ENCODE peak calls at places on chromosomes 7 and 10, in four cellular contexts. One of them, this sample, is unnamed.

GRCh38 chr10:93393231-93393630 is 88.9 kb downstream of the MYOF start:
- DNase-seq in kidney tubule cell: no peak
- DNase-seq in left cardiac atrium: no peak
- DNase-seq in right cardiac atrium: no peak
- DNase-seq in this sample: no peak

GRCh38 chr10:44857363-44858016 is 53.6 kb upstream of the TMEM72 start:
- DNase-seq in kidney tubule cell: peak; percentile 68
- DNase-seq in left cardiac atrium: peak; percentile 70
- DNase-seq in right cardiac atrium: peak; percentile 88
- DNase-seq in this sample: peak; percentile 76

GRCh38 chr7:91103365-91103764 is 160.9 kb upstream of the FZD1 start:
- DNase-seq in kidney tubule cell: no peak
- DNase-seq in left cardiac atrium: no peak
- DNase-seq in right cardiac atrium: no peak
- DNase-seq in this sample: no peak

GRCh38 chr7:151172273-151173141 is 5.0 kb upstream of the GBX1 start:
- DNase-seq in kidney tubule cell: peak; percentile 66
- DNase-seq in left cardiac atrium: peak; percentile 80
- DNase-seq in right cardiac atrium: peak; percentile 92
- DNase-seq in this sample: peak; percentile 75

GRCh38 chr7:100119701-100120517 is 475 bp downstream of the CNPY4 start:
- DNase-seq in kidney tubule cell: peak; percentile 51
- DNase-seq in left cardiac atrium: peak; percentile 61
- DNase-seq in right cardiac atrium: peak; percentile 87
- DNase-seq in this sample: peak; percentile 60

GRCh38 chr7:72435366-72435765 is 23.2 kb upstream of the CALN1 start:
- DNase-seq in kidney tubule cell: no peak
- DNase-seq in left cardiac atrium: no peak
- DNase-seq in right cardiac atrium: peak; percentile 66
- DNase-seq in this sample: peak; percentile 46

GRCh38 chr7:17440831-17441230 is 142.4 kb downstream of the AHR start:
- DNase-seq in kidney tubule cell: no peak
- DNase-seq in left cardiac atrium: no peak
- DNase-seq in right cardiac atrium: no peak
- DNase-seq in this sample: no peak

GRCh38 chr7:155741805-155742204 is 70.5 kb downstream of the SHH start:
- DNase-seq in kidney tubule cell: no peak
- DNase-seq in left cardiac atrium: no peak
- DNase-seq in right cardiac atrium: peak; percentile 67
- DNase-seq in this sample: no peak

GRCh38 chr10:92729886-92730285 is 40.1 kb downstream of the HHEX start:
- DNase-seq in kidney tubule cell: no peak
- DNase-seq in left cardiac atrium: no peak
- DNase-seq in right cardiac atrium: no peak
- DNase-seq in this sample: no peak

GRCh38 chr10:20029523-20029922 is 213.3 kb downstream of the PLXDC2 start:
- DNase-seq in kidney tubule cell: no peak
- DNase-seq in left cardiac atrium: no peak
- DNase-seq in right cardiac atrium: no peak
- DNase-seq in this sample: no peak

GRCh38 chr7:106405697-106406141 is 120.9 kb upstream of the NAMPT start:
- DNase-seq in kidney tubule cell: no peak
- DNase-seq in left cardiac atrium: no peak
- DNase-seq in right cardiac atrium: no peak
- DNase-seq in this sample: no peak

GRCh38 chr7:21671859-21672258 is 129.0 kb downstream of the DNAH11 start:
- DNase-seq in kidney tubule cell: no peak
- DNase-seq in left cardiac atrium: no peak
- DNase-seq in right cardiac atrium: no peak
- DNase-seq in this sample: no peak

GRCh38 chr7:152399344-152399743 is 36.5 kb downstream of the KMT2C start:
- DNase-seq in kidney tubule cell: no peak
- DNase-seq in left cardiac atrium: no peak
- DNase-seq in right cardiac atrium: no peak
- DNase-seq in this sample: no peak

GRCh38 chr10:5291501-5292195 is 73.1 kb upstream of the UCN3 start:
- DNase-seq in kidney tubule cell: peak; percentile 69
- DNase-seq in left cardiac atrium: peak; percentile 66
- DNase-seq in right cardiac atrium: peak; percentile 67
- DNase-seq in this sample: peak; percentile 52

GRCh38 chr10:117412469-117413005 is 37.3 kb upstream of the PDZD8 start:
- DNase-seq in kidney tubule cell: peak; percentile 23
- DNase-seq in left cardiac atrium: no peak
- DNase-seq in right cardiac atrium: no peak
- DNase-seq in this sample: no peak

GRCh38 chr10:121240011-121240410 is 358.2 kb downstream of the FGFR2 start:
- DNase-seq in kidney tubule cell: peak; percentile 28
- DNase-seq in left cardiac atrium: no peak
- DNase-seq in right cardiac atrium: no peak
- DNase-seq in this sample: no peak

GRCh38 chr7:13851756-13852155 is 137.7 kb downstream of the ETV1 start:
- DNase-seq in kidney tubule cell: peak; percentile 42
- DNase-seq in left cardiac atrium: no peak
- DNase-seq in right cardiac atrium: no peak
- DNase-seq in this sample: no peak

GRCh38 chr7:44068054-44068453 is 2.7 kb upstream of the PGAM2 start:
- DNase-seq in kidney tubule cell: no peak
- DNase-seq in left cardiac atrium: peak; percentile 22
- DNase-seq in right cardiac atrium: peak; percentile 54
- DNase-seq in this sample: no peak

GRCh38 chr10:74164641-74165529 is 13.9 kb downstream of the ADK start:
- DNase-seq in kidney tubule cell: no peak
- DNase-seq in left cardiac atrium: no peak
- DNase-seq in right cardiac atrium: no peak
- DNase-seq in this sample: no peak

GRCh38 chr7:123783820-123784219 is 35.0 kb upstream of the WASL start:
- DNase-seq in kidney tubule cell: no peak
- DNase-seq in left cardiac atrium: no peak
- DNase-seq in right cardiac atrium: no peak
- DNase-seq in this sample: no peak

GRCh38 chr10:89518876-89519842 is 16.2 kb downstream of the SLC16A12 start:
- DNase-seq in kidney tubule cell: no peak
- DNase-seq in left cardiac atrium: peak; percentile 40
- DNase-seq in right cardiac atrium: no peak
- DNase-seq in this sample: peak; percentile 38

GRCh38 chr7:85621286-85621685 is 434.4 kb upstream of the SEMA3D start:
- DNase-seq in kidney tubule cell: no peak
- DNase-seq in left cardiac atrium: no peak
- DNase-seq in right cardiac atrium: no peak
- DNase-seq in this sample: no peak